ENCODE peak calls at places on chromosomes 2 and 18, in eight cellular contexts. One of them, this sample, is unnamed.

GRCh38 chr2:128271186-128271890 is 47.3 kb downstream of the HS6ST1 start:
- DNase-seq in GM12865: no peak
- DNase-seq in right lobe of liver: no peak
- DNase-seq in heart right ventricle: no peak
- DNase-seq in hepatocyte: no peak
- DNase-seq in mucosa of descending colon: no peak
- DNase-seq in heart left ventricle: no peak
- DNase-seq in left ventricle myocardium inferior: no peak
- DNase-seq in this sample: peak; percentile 83

GRCh38 chr18:49747876-49748275 is 65.5 kb downstream of the ACAA2 start:
- DNase-seq in GM12865: no peak
- DNase-seq in right lobe of liver: no peak
- DNase-seq in heart right ventricle: no peak
- DNase-seq in hepatocyte: no peak
- DNase-seq in mucosa of descending colon: no peak
- DNase-seq in heart left ventricle: no peak
- DNase-seq in left ventricle myocardium inferior: no peak
- DNase-seq in this sample: peak; percentile 53

GRCh38 chr2:43460611-43461396 is 135.0 kb downstream of the THADA start:
- DNase-seq in GM12865: no peak
- DNase-seq in right lobe of liver: no peak
- DNase-seq in heart right ventricle: no peak
- DNase-seq in hepatocyte: no peak
- DNase-seq in mucosa of descending colon: no peak
- DNase-seq in heart left ventricle: no peak
- DNase-seq in left ventricle myocardium inferior: no peak
- DNase-seq in this sample: no peak

GRCh38 chr2:173075781-173076556 is at the start of gene MAP3K20:
- DNase-seq in GM12865: peak; percentile 75
- DNase-seq in right lobe of liver: peak; percentile 83
- DNase-seq in heart right ventricle: peak; percentile 80
- DNase-seq in hepatocyte: peak; percentile 83
- DNase-seq in mucosa of descending colon: peak; percentile 80
- DNase-seq in heart left ventricle: peak; percentile 81
- DNase-seq in left ventricle myocardium inferior: peak; percentile 83
- DNase-seq in this sample: peak; percentile 79

GRCh38 chr2:215422676-215423075 is 13.2 kb downstream of the FN1 start:
- DNase-seq in GM12865: no peak
- DNase-seq in right lobe of liver: no peak
- DNase-seq in heart right ventricle: no peak
- DNase-seq in hepatocyte: no peak
- DNase-seq in mucosa of descending colon: no peak
- DNase-seq in heart left ventricle: no peak
- DNase-seq in left ventricle myocardium inferior: no peak
- DNase-seq in this sample: no peak

GRCh38 chr2:120820263-120820884 is 84.7 kb downstream of the GLI2 start:
- DNase-seq in GM12865: no peak
- DNase-seq in right lobe of liver: no peak
- DNase-seq in heart right ventricle: no peak
- DNase-seq in hepatocyte: peak; percentile 77
- DNase-seq in mucosa of descending colon: no peak
- DNase-seq in heart left ventricle: peak; percentile 32
- DNase-seq in left ventricle myocardium inferior: no peak
- DNase-seq in this sample: no peak

GRCh38 chr18:66495844-66496243 is 108.0 kb downstream of the CDH19 start:
- DNase-seq in GM12865: peak; percentile 31
- DNase-seq in right lobe of liver: peak; percentile 48
- DNase-seq in heart right ventricle: peak; percentile 14
- DNase-seq in hepatocyte: peak; percentile 85
- DNase-seq in mucosa of descending colon: peak; percentile 37
- DNase-seq in heart left ventricle: peak; percentile 24
- DNase-seq in left ventricle myocardium inferior: peak; percentile 33
- DNase-seq in this sample: no peak

GRCh38 chr2:14761118-14761517 is 128.6 kb downstream of the LRATD1 start:
- DNase-seq in GM12865: no peak
- DNase-seq in right lobe of liver: no peak
- DNase-seq in heart right ventricle: no peak
- DNase-seq in hepatocyte: no peak
- DNase-seq in mucosa of descending colon: no peak
- DNase-seq in heart left ventricle: no peak
- DNase-seq in left ventricle myocardium inferior: no peak
- DNase-seq in this sample: no peak

GRCh38 chr2:131724019-131724418 is 196.3 kb downstream of the CCDC74A start:
- DNase-seq in GM12865: no peak
- DNase-seq in right lobe of liver: no peak
- DNase-seq in heart right ventricle: peak; percentile 57
- DNase-seq in hepatocyte: no peak
- DNase-seq in mucosa of descending colon: no peak
- DNase-seq in heart left ventricle: no peak
- DNase-seq in left ventricle myocardium inferior: peak; percentile 30
- DNase-seq in this sample: no peak

GRCh38 chr2:199581504-199581903 is 123.8 kb upstream of the SATB2 start:
- DNase-seq in GM12865: no peak
- DNase-seq in right lobe of liver: no peak
- DNase-seq in heart right ventricle: no peak
- DNase-seq in hepatocyte: no peak
- DNase-seq in mucosa of descending colon: no peak
- DNase-seq in heart left ventricle: no peak
- DNase-seq in left ventricle myocardium inferior: no peak
- DNase-seq in this sample: no peak

GRCh38 chr2:232876071-232876977 is 6.3 kb downstream of the SNORC start:
- DNase-seq in GM12865: peak; percentile 56
- DNase-seq in right lobe of liver: peak; percentile 69
- DNase-seq in heart right ventricle: no peak
- DNase-seq in hepatocyte: peak; percentile 73
- DNase-seq in mucosa of descending colon: peak; percentile 83
- DNase-seq in heart left ventricle: no peak
- DNase-seq in left ventricle myocardium inferior: no peak
- DNase-seq in this sample: no peak

GRCh38 chr2:159971365-159972122 is 90.9 kb downstream of the PLA2R1 start:
- DNase-seq in GM12865: no peak
- DNase-seq in right lobe of liver: no peak
- DNase-seq in heart right ventricle: no peak
- DNase-seq in hepatocyte: no peak
- DNase-seq in mucosa of descending colon: no peak
- DNase-seq in heart left ventricle: no peak
- DNase-seq in left ventricle myocardium inferior: no peak
- DNase-seq in this sample: no peak

GRCh38 chr2:49940616-49941015 is 786.3 kb upstream of the FSHR start:
- DNase-seq in GM12865: peak; percentile 3
- DNase-seq in right lobe of liver: no peak
- DNase-seq in heart right ventricle: no peak
- DNase-seq in hepatocyte: no peak
- DNase-seq in mucosa of descending colon: no peak
- DNase-seq in heart left ventricle: no peak
- DNase-seq in left ventricle myocardium inferior: no peak
- DNase-seq in this sample: no peak

GRCh38 chr2:224638338-224638823 is 53.2 kb upstream of the CUL3 start:
- DNase-seq in GM12865: peak; percentile 74
- DNase-seq in right lobe of liver: no peak
- DNase-seq in heart right ventricle: no peak
- DNase-seq in hepatocyte: no peak
- DNase-seq in mucosa of descending colon: peak; percentile 54
- DNase-seq in heart left ventricle: no peak
- DNase-seq in left ventricle myocardium inferior: no peak
- DNase-seq in this sample: no peak

GRCh38 chr2:100935372-100935752 is 66.7 kb upstream of the RPL31 start:
- DNase-seq in GM12865: no peak
- DNase-seq in right lobe of liver: no peak
- DNase-seq in heart right ventricle: no peak
- DNase-seq in hepatocyte: no peak
- DNase-seq in mucosa of descending colon: no peak
- DNase-seq in heart left ventricle: no peak
- DNase-seq in left ventricle myocardium inferior: no peak
- DNase-seq in this sample: no peak

DNA sequence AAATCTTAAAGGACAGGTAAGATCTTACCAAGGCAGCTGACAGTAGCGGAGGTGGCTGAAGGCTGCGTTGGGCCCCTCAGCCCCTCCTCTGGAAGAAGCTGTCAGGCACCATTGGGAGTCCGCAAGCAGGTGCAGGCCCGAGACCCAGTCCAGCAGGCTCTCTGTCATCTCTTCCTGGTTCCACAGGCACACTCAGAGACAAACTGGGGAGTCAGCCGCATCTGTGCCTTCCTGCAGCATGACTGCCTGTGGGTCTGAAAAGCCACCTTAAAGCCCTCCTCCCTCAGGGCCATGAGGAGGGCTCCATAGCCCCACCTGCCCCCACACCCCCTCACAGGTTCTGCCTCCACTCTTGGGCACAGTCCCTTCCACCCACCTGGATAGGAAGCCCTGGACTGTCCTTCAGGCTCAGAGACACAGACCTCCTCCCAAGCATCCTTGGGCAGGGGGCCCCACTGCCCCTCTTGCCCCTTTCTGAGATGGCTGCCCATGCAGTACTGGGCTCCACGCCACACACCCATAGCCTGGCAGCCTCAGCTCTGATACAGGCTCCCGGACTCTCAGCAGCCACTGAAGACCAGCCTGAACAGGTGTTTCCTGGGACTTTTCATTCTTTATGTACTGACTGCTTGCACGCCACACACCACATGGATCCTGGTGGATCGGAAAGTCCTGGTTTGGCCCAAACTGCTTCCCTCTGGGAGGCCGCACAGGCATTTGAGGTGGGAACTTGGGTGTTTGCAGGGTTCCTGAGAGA is 239.8 kb downstream of the SEPTIN10 start:
- DNase-seq in GM12865: no peak
- DNase-seq in right lobe of liver: no peak
- DNase-seq in heart right ventricle: no peak
- DNase-seq in hepatocyte: no peak
- DNase-seq in mucosa of descending colon: no peak
- DNase-seq in heart left ventricle: peak; percentile 3
- DNase-seq in left ventricle myocardium inferior: no peak
- DNase-seq in this sample: no peak
- H3K4me3 ChIP-seq in GM12865: no peak overlapping the region
- H3K4me3 ChIP-seq in right lobe of liver: no peak overlapping the region
- H3K4me3 ChIP-seq in heart right ventricle: no peak overlapping the region
- H3K4me3 ChIP-seq in hepatocyte: no peak overlapping the region
- H3K4me3 ChIP-seq in mucosa of descending colon: no peak overlapping the region
- H3K4me3 ChIP-seq in heart left ventricle: no peak overlapping the region
- H3K4me3 ChIP-seq in left ventricle myocardium inferior: no peak overlapping the region
- H3K4me3 ChIP-seq in this sample: no peak overlapping the region

DNA sequence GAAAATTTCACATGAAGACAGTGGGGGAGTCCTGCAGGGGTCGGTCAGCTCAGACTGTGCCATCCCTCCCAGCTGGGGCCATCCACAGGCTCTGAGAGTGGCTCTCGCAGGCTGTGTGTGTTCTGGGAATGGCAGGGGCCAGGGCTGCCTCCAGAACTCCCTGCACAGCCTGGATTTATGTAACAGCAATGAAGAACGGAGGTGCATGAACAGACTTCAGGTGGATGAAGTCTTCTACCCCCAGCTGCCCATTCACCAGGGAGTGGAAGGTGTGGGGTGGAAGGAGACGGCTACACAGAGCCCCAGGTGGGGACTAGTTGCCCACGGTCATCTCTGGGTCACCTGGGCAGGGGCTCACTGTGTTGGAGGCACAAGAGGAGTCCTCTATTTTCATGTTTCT is 56.1 kb upstream of the HDAC4 start:
- DNase-seq in GM12865: no peak
- DNase-seq in right lobe of liver: no peak
- DNase-seq in heart right ventricle: no peak
- DNase-seq in hepatocyte: no peak
- DNase-seq in mucosa of descending colon: no peak
- DNase-seq in heart left ventricle: no peak
- DNase-seq in left ventricle myocardium inferior: no peak
- DNase-seq in this sample: peak; percentile 70
- H3K4me3 ChIP-seq in GM12865: no peak overlapping the region
- H3K4me3 ChIP-seq in right lobe of liver: no peak overlapping the region
- H3K4me3 ChIP-seq in heart right ventricle: no peak overlapping the region
- H3K4me3 ChIP-seq in hepatocyte: no peak overlapping the region
- H3K4me3 ChIP-seq in mucosa of descending colon: no peak overlapping the region
- H3K4me3 ChIP-seq in heart left ventricle: no peak overlapping the region
- H3K4me3 ChIP-seq in left ventricle myocardium inferior: no peak overlapping the region
- H3K4me3 ChIP-seq in this sample: no peak overlapping the region

GRCh38 chr18:47930844-47931706 is 616 bp upstream of the SMAD2 start:
- DNase-seq in GM12865: peak; percentile 98
- DNase-seq in right lobe of liver: peak; percentile 98
- DNase-seq in heart right ventricle: peak; percentile 97
- DNase-seq in hepatocyte: peak; percentile 98
- DNase-seq in mucosa of descending colon: peak; percentile 97
- DNase-seq in heart left ventricle: peak; percentile 98
- DNase-seq in left ventricle myocardium inferior: peak; percentile 97
- DNase-seq in this sample: peak; percentile 100

GRCh38 chr18:47929681-47930085 is 776 bp downstream of the SMAD2 start:
- DNase-seq in GM12865: no peak
- DNase-seq in right lobe of liver: no peak
- DNase-seq in heart right ventricle: no peak
- DNase-seq in hepatocyte: peak; percentile 64
- DNase-seq in mucosa of descending colon: no peak
- DNase-seq in heart left ventricle: no peak
- DNase-seq in left ventricle myocardium inferior: no peak
- DNase-seq in this sample: no peak

GRCh38 chr18:47926101-47926850 is 4.2 kb downstream of the SMAD2 start:
- DNase-seq in GM12865: no peak
- DNase-seq in right lobe of liver: no peak
- DNase-seq in heart right ventricle: no peak
- DNase-seq in hepatocyte: no peak
- DNase-seq in mucosa of descending colon: no peak
- DNase-seq in heart left ventricle: no peak
- DNase-seq in left ventricle myocardium inferior: no peak
- DNase-seq in this sample: no peak

GRCh38 chr18:47930086-47930843 is at the start of gene SMAD2:
- DNase-seq in GM12865: peak; percentile 91
- DNase-seq in right lobe of liver: peak; percentile 91
- DNase-seq in heart right ventricle: peak; percentile 84
- DNase-seq in hepatocyte: peak; percentile 93
- DNase-seq in mucosa of descending colon: peak; percentile 91
- DNase-seq in heart left ventricle: peak; percentile 88
- DNase-seq in left ventricle myocardium inferior: peak; percentile 82
- DNase-seq in this sample: peak; percentile 73

DNA sequence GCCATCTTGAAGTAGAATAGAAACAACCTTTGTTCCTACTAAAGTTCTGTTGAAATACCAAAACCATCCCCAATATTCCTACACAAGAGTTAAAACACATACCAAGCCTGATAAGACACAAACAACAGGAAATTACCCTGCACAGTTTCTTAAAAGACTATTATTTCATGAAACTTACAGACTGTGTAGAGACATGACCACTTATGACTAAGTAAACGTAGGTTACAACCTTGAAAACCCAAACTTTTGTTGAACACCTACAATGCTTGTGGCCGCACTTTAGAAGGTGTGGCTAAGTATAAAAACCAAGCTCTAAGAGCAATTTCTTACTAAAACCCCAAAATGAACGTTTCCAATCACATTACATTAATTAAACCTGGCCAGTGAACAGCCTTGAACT is 2.0 kb downstream of the SMAD2 start:
- DNase-seq in GM12865: peak; percentile 31
- DNase-seq in right lobe of liver: no peak
- DNase-seq in heart right ventricle: no peak
- DNase-seq in hepatocyte: no peak
- DNase-seq in mucosa of descending colon: no peak
- DNase-seq in heart left ventricle: no peak
- DNase-seq in left ventricle myocardium inferior: no peak
- DNase-seq in this sample: no peak
- H3K4me3 ChIP-seq in GM12865: peak overlapping the region; percentile 83
- H3K4me3 ChIP-seq in right lobe of liver: no peak overlapping the region
- H3K4me3 ChIP-seq in heart right ventricle: no peak overlapping the region
- H3K4me3 ChIP-seq in hepatocyte: peak overlapping the region; percentile 63
- H3K4me3 ChIP-seq in mucosa of descending colon: no peak overlapping the region
- H3K4me3 ChIP-seq in heart left ventricle: peak overlapping the region; percentile 90
- H3K4me3 ChIP-seq in left ventricle myocardium inferior: peak overlapping the region; percentile 80
- H3K4me3 ChIP-seq in this sample: no peak overlapping the region

GRCh38 chr2:174718591-174718990 is 45.7 kb downstream of the CHRNA1 start:
- DNase-seq in GM12865: no peak
- DNase-seq in right lobe of liver: no peak
- DNase-seq in heart right ventricle: no peak
- DNase-seq in hepatocyte: no peak
- DNase-seq in mucosa of descending colon: no peak
- DNase-seq in heart left ventricle: no peak
- DNase-seq in left ventricle myocardium inferior: no peak
- DNase-seq in this sample: no peak
- H3K4me3 ChIP-seq in GM12865: no peak overlapping the region
- H3K4me3 ChIP-seq in right lobe of liver: no peak overlapping the region
- H3K4me3 ChIP-seq in heart right ventricle: no peak overlapping the region
- H3K4me3 ChIP-seq in hepatocyte: no peak overlapping the region
- H3K4me3 ChIP-seq in mucosa of descending colon: no peak overlapping the region
- H3K4me3 ChIP-seq in heart left ventricle: no peak overlapping the region
- H3K4me3 ChIP-seq in left ventricle myocardium inferior: no peak overlapping the region
- H3K4me3 ChIP-seq in this sample: no peak overlapping the region

This sample was measured in lower leg skin.